ENCODE peak calls at places on chromosomes 16 and 17, in nine cellular contexts. T is iPS-NIHi11; D is RWPE1; N is IMR-90; R is fibroblast of villous mesenchyme; J is lower lobe of right lung; S is stimulated activated CD8-positive, alpha-beta memory T cell treated with anti-CD3 and anti-CD28 coated beads, Interleukin-4, amount 100 ng/mL, for 24 hours; A is neural progenitor cell; B is esophagus squamous epithelium. G is an unnamed sample.

GRCh38 chr17:20063665-20064648 is 54.8 kb downstream of the SPECC1 start:
- DNase-seq in T (peak), A (no peak), R (peak), J (peak), D (peak), S (no peak), N (peak), B (no peak), G (peak)

GRCh38 chr16:58212824-58213655 is 15.1 kb upstream of the CSNK2A2 start:
- DNase-seq in A (no peak), D (no peak), N (no peak), B (no peak), S (no peak), R (no peak), T (no peak), J (no peak), G (no peak)

GRCh38 chr16:4664538-4665418 is 28.6 kb upstream of the NUDT16L1 start:
- DNase-seq in D (peak), T (no peak), R (peak), B (no peak), J (peak), A (no peak), N (no peak), S (peak), G (peak)

GRCh38 chr17:74490716-74491115 is 24.3 kb downstream of the CD300A start:
- DNase-seq in R (no peak), N (no peak), D (no peak), T (no peak), A (no peak), B (no peak), S (no peak), J (no peak), G (peak)

GRCh38 chr17:82092628-82092994 is 5.4 kb downstream of the FASN start:
- DNase-seq in B (no peak), N (no peak), A (no peak), S (no peak), D (no peak), T (no peak), J (no peak), R (no peak), G (no peak)

GRCh38 chr16:59369523-59369922 is 635.4 kb upstream of the GOT2 start:
- DNase-seq in D (no peak), J (no peak), A (peak), B (no peak), N (no peak), R (no peak), S (no peak), T (no peak), G (no peak)

GRCh38 chr17:53950207-53950857 is 127.6 kb downstream of the KIF2B start:
- DNase-seq in D (no peak), A (peak), S (no peak), B (no peak), R (no peak), T (peak), N (no peak), J (no peak), G (peak)

GRCh38 chr16:30756781-30757100 is 5.1 kb downstream of the CFAP119 start:
- DNase-seq in S (no peak), R (no peak), J (no peak), A (no peak), B (no peak), D (no peak), N (no peak), T (no peak), G (no peak)

GRCh38 chr17:14745122-14745521 is 444.2 kb downstream of the HS3ST3B1 start:
- DNase-seq in D (peak), B (no peak), N (peak), A (no peak), T (no peak), J (no peak), S (no peak), R (peak), G (no peak)

GRCh38 chr17:42179911-42180410 is 981 bp downstream of the KCNH4 start:
- DNase-seq in S (no peak), A (peak), B (no peak), N (peak), D (peak), R (peak), J (no peak), T (peak), G (peak)

GRCh38 chr17:36686123-36686669 is 84.8 kb downstream of the MRM1 start:
- DNase-seq in J (no peak), B (no peak), N (no peak), A (no peak), S (no peak), T (no peak), R (no peak), D (peak), G (no peak)

GRCh38 chr17:77620282-77620681 is 338.2 kb upstream of the TNRC6C start:
- DNase-seq in T (no peak), S (no peak), N (no peak), D (no peak), B (no peak), J (no peak), A (no peak), R (no peak), G (no peak)

GRCh38 chr16:2798723-2799204 is 494 bp downstream of the PRSS41 start:
- DNase-seq in D (no peak), R (no peak), N (no peak), S (no peak), T (no peak), J (peak), B (no peak), A (no peak), G (peak)

GRCh38 chr16:89095401-89095974 is 1.8 kb downstream of the ACSF3 start:
- DNase-seq in B (no peak), D (no peak), N (no peak), J (no peak), T (no peak), A (no peak), R (no peak), S (no peak), G (no peak)

GRCh38 chr17:9016941-9017552 is 4.3 kb upstream of the NTN1 start:
- DNase-seq in D (no peak), T (no peak), B (no peak), A (no peak), J (no peak), N (no peak), R (no peak), S (no peak), G (no peak)

GRCh38 chr16:57576429-57576870 is 34.0 kb downstream of the ADGRG5 start:
- DNase-seq in J (peak), R (peak), B (no peak), T (peak), N (peak), D (peak), S (peak), A (peak), G (peak)

GRCh38 chr16:66131156-66131807 is 235.2 kb upstream of the CDH5 start:
- DNase-seq in A (no peak), S (no peak), T (no peak), J (no peak), R (peak), B (no peak), N (peak), D (peak), G (no peak)

GRCh38 chr16:77416939-77417480 is 17.8 kb downstream of the ADAMTS18 start:
- DNase-seq in A (no peak), N (no peak), R (no peak), T (no peak), B (no peak), J (no peak), D (no peak), S (no peak), G (no peak)

GRCh38 chr17:43720311-43721060 is 38.1 kb downstream of the SOST start:
- DNase-seq in D (peak), J (peak), N (peak), A (peak), B (peak), T (peak), S (peak), R (peak), G (peak)

GRCh38 chr16:11572301-11572995 is 14.3 kb downstream of the LITAF start:
- DNase-seq in N (no peak), B (no peak), A (no peak), R (no peak), J (no peak), D (no peak), S (peak), T (no peak), G (no peak)

GRCh38 chr16:56632160-56632847 is at the start of gene MT1M:
- DNase-seq in N (no peak), T (peak), S (no peak), D (no peak), R (no peak), A (peak), B (no peak), J (peak), G (no peak)

GRCh38 chr16:26196806-26197205 is 505.0 kb downstream of the HS3ST4 start:
- DNase-seq in J (no peak), A (no peak), N (no peak), D (no peak), R (no peak), B (no peak), T (no peak), S (no peak), G (no peak)